ENCODE peak calls at places on chromosome 3, in ten cellular contexts. A, M, F, X, P, O, V, K, S and Y are unnamed samples.

GRCh38 chr3:112199622-112200316 is 66.7 kb upstream of the GCSAM start:
- DNase-seq in A (peak), M (peak), F (no peak), X (no peak), P (peak), O (no peak), V (no peak), K (no peak), S (no peak), Y (peak)

GRCh38 chr3:53140575-53141467 is 10.6 kb upstream of the RFT1 start:
- DNase-seq in A (peak), M (peak), F (no peak), X (no peak), P (no peak), O (no peak), V (no peak), K (no peak), S (no peak), Y (peak)

GRCh38 chr3:183491109-183491922 is 62.9 kb upstream of the MCF2L2 start:
- DNase-seq in A (no peak), M (no peak), F (no peak), X (no peak), P (no peak), O (no peak), V (no peak), K (no peak), S (no peak), Y (no peak)

GRCh38 chr3:110234831-110235230 is 836.8 kb upstream of the NECTIN3 start:
- DNase-seq in A (peak), M (no peak), F (no peak), X (no peak), P (no peak), O (no peak), V (no peak), K (no peak), S (no peak), Y (no peak)

GRCh38 chr3:43144811-43145490 is 39.1 kb upstream of the POMGNT2 start:
- DNase-seq in A (peak), M (no peak), F (no peak), X (no peak), P (peak), O (no peak), V (no peak), K (no peak), S (no peak), Y (no peak)

GRCh38 chr3:28268989-28269388 is 27.6 kb downstream of the CMC1 start:
- DNase-seq in A (no peak), M (peak), F (no peak), X (no peak), P (no peak), O (no peak), V (no peak), K (no peak), S (no peak), Y (no peak)

GRCh38 chr3:79032686-79033318 is 735.0 kb downstream of the ROBO1 start:
- DNase-seq in A (peak), M (peak), F (no peak), X (no peak), P (peak), O (no peak), V (no peak), K (no peak), S (peak), Y (peak)

GRCh38 chr3:169379496-169380121 is 283.9 kb downstream of the MECOM start:
- DNase-seq in A (no peak), M (no peak), F (no peak), X (no peak), P (no peak), O (no peak), V (no peak), K (no peak), S (no peak), Y (no peak)

GRCh38 chr3:1346386-1346785 is 253.6 kb downstream of the CNTN6 start:
- DNase-seq in A (no peak), M (no peak), F (no peak), X (no peak), P (no peak), O (no peak), V (no peak), K (no peak), S (no peak), Y (no peak)

GRCh38 chr3:172536993-172537419 is 13.8 kb upstream of the TNFSF10 start:
- DNase-seq in A (peak), M (no peak), F (no peak), X (no peak), P (no peak), O (no peak), V (no peak), K (no peak), S (no peak), Y (peak)

GRCh38 chr3:187952849-187953248 is 201.1 kb upstream of the LPP start:
- DNase-seq in A (no peak), M (no peak), F (no peak), X (no peak), P (no peak), O (no peak), V (no peak), K (no peak), S (no peak), Y (peak)

GRCh38 chr3:124559650-124560405 is 170.4 kb upstream of the UMPS start:
- DNase-seq in A (peak), M (peak), F (no peak), X (no peak), P (peak), O (peak), V (peak), K (no peak), S (peak), Y (peak)
- TF ChIP-seq CTCF in A (peak), M (peak), F (peak), X (peak), P (peak), O (peak), V (peak), K (peak), S (peak), Y (peak)

DNA sequence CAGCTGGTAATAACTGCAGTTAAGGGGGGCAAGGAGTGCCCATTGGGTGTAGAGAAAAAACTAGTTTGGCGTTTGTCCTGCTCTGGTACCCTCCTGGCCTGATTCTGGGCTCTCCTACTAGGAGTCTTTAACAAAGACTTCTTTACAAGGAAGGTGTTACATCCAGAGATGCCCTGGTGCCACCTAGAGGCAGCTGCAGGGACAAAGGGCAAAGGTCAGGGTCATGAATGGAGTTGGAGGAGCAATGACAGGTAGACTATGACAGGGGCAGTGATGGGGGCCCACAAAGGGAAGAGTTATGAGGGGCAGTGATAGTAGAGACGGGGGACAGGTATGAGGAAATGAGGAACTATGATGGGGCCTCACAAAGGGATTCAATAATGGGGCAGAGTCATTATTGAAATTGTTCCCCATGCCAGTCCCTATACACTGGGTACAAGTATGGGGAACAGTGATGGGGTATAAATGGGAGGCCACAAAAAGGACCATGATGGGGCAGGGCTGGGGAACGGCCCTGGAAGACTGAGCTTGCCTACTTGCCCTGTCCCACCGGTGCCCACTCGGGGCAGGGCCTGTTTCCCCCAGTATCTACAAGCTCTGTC is 7.9 kb downstream of the CCDC71 start:
- DNase-seq in A (peak), M (peak), F (no peak), X (no peak), P (no peak), O (no peak), V (no peak), K (no peak), S (peak), Y (no peak)
- TF ChIP-seq CTCF in A (peak), M (peak), F (peak), X (peak), P (no peak), O (no peak), V (peak), K (peak), S (peak), Y (peak)

GRCh38 chr3:109234300-109234699 is 82.0 kb downstream of the DPPA2 start:
- DNase-seq in A (no peak), M (no peak), F (no peak), X (no peak), P (no peak), O (no peak), V (no peak), K (no peak), S (no peak), Y (no peak)
- TF ChIP-seq CTCF in A (no peak), M (no peak), F (no peak), X (no peak), P (no peak), O (no peak), V (no peak), K (no peak), S (no peak), Y (no peak)

GRCh38 chr3:176512037-176512436 is 685.2 kb downstream of the TBL1XR1 start:
- DNase-seq in A (no peak), M (no peak), F (no peak), X (no peak), P (no peak), O (no peak), V (no peak), K (no peak), S (no peak), Y (no peak)

GRCh38 chr3:176513604-176514003 is 683.7 kb downstream of the TBL1XR1 start:
- DNase-seq in A (peak), M (no peak), F (no peak), X (no peak), P (no peak), O (no peak), V (no peak), K (no peak), S (no peak), Y (no peak)

GRCh38 chr3:176510097-176510496 is 687.2 kb downstream of the TBL1XR1 start:
- DNase-seq in A (no peak), M (no peak), F (no peak), X (no peak), P (no peak), O (no peak), V (no peak), K (no peak), S (no peak), Y (no peak)

DNA sequence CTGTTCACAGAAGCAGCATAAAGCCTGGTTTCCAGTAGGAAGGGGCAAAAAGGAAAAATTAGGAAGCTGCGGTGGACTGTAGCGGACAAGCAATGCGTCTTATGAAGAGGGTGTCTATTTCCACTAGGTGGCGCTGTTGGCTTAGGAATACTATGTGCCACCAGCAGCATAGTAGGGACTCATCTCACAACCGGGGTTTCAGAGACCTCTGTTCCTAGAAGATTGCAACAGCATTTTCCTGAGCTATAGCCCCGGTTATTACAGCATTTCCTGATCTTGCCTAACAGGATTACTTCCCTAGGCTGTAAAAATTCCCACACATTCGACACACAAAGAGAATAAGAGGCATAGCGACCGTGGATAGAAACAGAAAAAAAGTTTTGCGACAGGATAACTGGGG is 683.0 kb downstream of the TBL1XR1 start:
- DNase-seq in A (peak), M (peak), F (no peak), X (no peak), P (peak), O (no peak), V (peak), K (no peak), S (no peak), Y (peak)
- TF ChIP-seq CTCF in A (peak), M (peak), F (peak), X (peak), P (peak), O (no peak), V (peak), K (peak), S (no peak), Y (peak)

GRCh38 chr3:116391296-116392201 is 53.7 kb downstream of the LSAMP start:
- DNase-seq in A (no peak), M (no peak), F (no peak), X (no peak), P (no peak), O (no peak), V (no peak), K (peak), S (no peak), Y (no peak)

GRCh38 chr3:116390318-116390717 is 55.0 kb downstream of the LSAMP start:
- DNase-seq in A (no peak), M (no peak), F (no peak), X (no peak), P (no peak), O (no peak), V (no peak), K (no peak), S (no peak), Y (no peak)

GRCh38 chr3:116384717-116385116 is 60.6 kb downstream of the LSAMP start:
- DNase-seq in A (no peak), M (no peak), F (no peak), X (no peak), P (no peak), O (no peak), V (no peak), K (no peak), S (no peak), Y (no peak)

GRCh38 chr3:116388867-116389385 is 56.4 kb downstream of the LSAMP start:
- DNase-seq in A (no peak), M (no peak), F (no peak), X (no peak), P (no peak), O (no peak), V (no peak), K (no peak), S (no peak), Y (no peak)

DNA sequence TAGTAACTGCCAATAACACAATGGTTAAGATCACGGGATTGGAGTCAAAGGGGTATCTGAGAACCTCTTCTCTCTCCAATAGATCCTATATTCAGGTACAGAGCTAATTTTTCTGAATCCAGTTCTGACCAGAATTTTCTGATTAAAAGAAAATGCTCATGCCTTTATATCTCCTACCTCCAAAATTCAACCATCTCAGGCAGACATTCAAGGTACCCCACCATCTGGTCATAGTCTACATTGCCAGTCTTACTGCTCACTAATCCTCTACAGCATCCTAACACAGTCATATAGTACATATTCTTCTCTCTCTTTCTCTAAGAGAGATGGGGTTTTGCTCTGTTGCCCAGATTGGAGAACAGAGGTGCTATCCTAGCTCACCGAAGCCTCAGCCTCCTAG is 59.1 kb downstream of the LSAMP start:
- DNase-seq in A (no peak), M (no peak), F (no peak), X (no peak), P (no peak), O (no peak), V (no peak), K (no peak), S (no peak), Y (no peak)
- TF ChIP-seq CTCF in A (no peak), M (no peak), F (no peak), X (no peak), P (no peak), O (no peak), V (no peak), K (no peak), S (no peak), Y (no peak)

GRCh38 chr3:65334045-65334665 is 646.4 kb upstream of the ADAMTS9 start:
- DNase-seq in A (no peak), M (no peak), F (no peak), X (no peak), P (no peak), O (no peak), V (peak), K (no peak), S (no peak), Y (no peak)
- TF ChIP-seq CTCF in A (no peak), M (no peak), F (peak), X (peak), P (no peak), O (no peak), V (peak), K (no peak), S (no peak), Y (peak)

GRCh38 chr3:70754314-70754713 is 441.9 kb upstream of the MDFIC2 start:
- DNase-seq in A (peak), M (no peak), F (no peak), X (no peak), P (no peak), O (no peak), V (no peak), K (no peak), S (no peak), Y (no peak)

GRCh38 chr3:70748593-70748992 is 436.2 kb upstream of the MDFIC2 start:
- DNase-seq in A (no peak), M (no peak), F (no peak), X (no peak), P (no peak), O (no peak), V (no peak), K (no peak), S (no peak), Y (no peak)

GRCh38 chr3:70757658-70758057 is 445.2 kb upstream of the MDFIC2 start:
- DNase-seq in A (no peak), M (no peak), F (no peak), X (no peak), P (no peak), O (no peak), V (no peak), K (no peak), S (no peak), Y (no peak)

GRCh38 chr3:70749122-70749521 is 436.7 kb upstream of the MDFIC2 start:
- DNase-seq in A (no peak), M (no peak), F (peak), X (no peak), P (no peak), O (no peak), V (no peak), K (no peak), S (no peak), Y (no peak)

DNA sequence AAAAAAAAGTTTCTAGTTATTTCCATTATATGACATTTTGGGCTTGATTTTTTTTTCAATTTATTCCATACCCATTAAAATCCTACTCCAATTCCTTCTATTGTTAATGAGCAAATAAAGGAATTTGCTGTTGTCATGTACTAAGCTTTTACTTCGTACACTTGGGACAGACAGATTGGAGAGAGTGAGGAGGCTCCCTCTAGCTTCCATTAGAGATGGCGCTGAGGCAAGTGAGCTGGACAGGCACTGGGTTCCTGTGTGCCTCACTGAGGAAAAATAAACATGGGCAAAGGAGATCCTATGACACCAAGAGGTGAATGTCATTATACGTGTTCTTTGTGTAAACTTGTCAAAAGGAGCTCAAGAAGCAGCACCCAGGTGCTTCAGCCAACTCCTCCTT is 441.1 kb upstream of the MDFIC2 start:
- DNase-seq in A (no peak), M (peak), F (no peak), X (no peak), P (no peak), O (no peak), V (no peak), K (no peak), S (no peak), Y (no peak)
- TF ChIP-seq CTCF in A (no peak), M (peak), F (no peak), X (no peak), P (no peak), O (no peak), V (no peak), K (no peak), S (no peak), Y (peak)

GRCh38 chr3:124982855-124983254 is 48.3 kb upstream of the MUC13 start:
- DNase-seq in A (no peak), M (no peak), F (no peak), X (no peak), P (no peak), O (no peak), V (no peak), K (no peak), S (no peak), Y (no peak)

GRCh38 chr3:124981472-124981871 is 46.9 kb upstream of the MUC13 start:
- DNase-seq in A (no peak), M (no peak), F (no peak), X (no peak), P (no peak), O (no peak), V (no peak), K (no peak), S (no peak), Y (no peak)

GRCh38 chr3:124985358-124985757 is 50.8 kb upstream of the MUC13 start:
- DNase-seq in A (peak), M (peak), F (no peak), X (no peak), P (peak), O (no peak), V (no peak), K (no peak), S (no peak), Y (peak)

GRCh38 chr3:124984754-124985153 is 50.2 kb upstream of the MUC13 start:
- DNase-seq in A (no peak), M (no peak), F (no peak), X (no peak), P (no peak), O (no peak), V (no peak), K (no peak), S (no peak), Y (no peak)

GRCh38 chr3:124986153-124987143 is 51.9 kb upstream of the MUC13 start:
- DNase-seq in A (peak), M (peak), F (no peak), X (no peak), P (peak), O (no peak), V (peak), K (no peak), S (no peak), Y (peak)
- TF ChIP-seq CTCF in A (peak), M (peak), F (peak), X (peak), P (peak), O (peak), V (peak), K (peak), S (no peak), Y (peak)

DNA sequence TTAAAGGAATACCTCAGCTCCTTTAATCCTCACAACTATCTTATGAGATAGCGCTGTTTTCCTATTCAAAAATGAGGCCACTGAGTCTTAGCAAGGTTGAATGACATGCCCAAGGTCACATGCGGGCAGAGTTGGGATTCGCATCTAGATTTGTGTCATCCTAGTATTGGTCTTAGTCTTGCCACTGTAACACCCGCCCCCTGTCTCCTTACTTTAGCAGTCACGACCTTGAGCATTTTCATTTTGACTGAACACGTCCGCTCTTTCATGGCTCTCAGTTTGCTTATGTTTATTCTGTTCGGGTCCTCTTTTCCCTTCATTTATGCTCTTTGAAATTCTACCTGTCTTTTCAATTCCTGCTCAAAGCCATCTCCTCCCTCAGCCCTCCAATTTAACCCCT is 112.5 kb upstream of the CADPS start:
- DNase-seq in A (no peak), M (no peak), F (no peak), X (no peak), P (no peak), O (no peak), V (no peak), K (no peak), S (no peak), Y (no peak)
- TF ChIP-seq CTCF in A (no peak), M (no peak), F (no peak), X (no peak), P (no peak), O (no peak), V (no peak), K (no peak), S (no peak), Y (no peak)